ENCODE peak calls at places on chromosomes 1 and 21, in six cellular contexts. H is H9, R is neuronal stem cell, K is H1, Q is IMR-90, U is mesenchymal stem cell. F is an unnamed sample.

GRCh38 chr1:94920061-94920460 is 6.8 kb downstream of the CNN3 start:
- DNase-seq in H (no peak), R (no peak), K (no peak), Q (no peak), U (peak), F (no peak)

GRCh38 chr1:186896211-186896610 is 67.5 kb downstream of the PLA2G4A start:
- DNase-seq in H (no peak), R (no peak), K (no peak), Q (peak), U (no peak), F (no peak)

GRCh38 chr1:226044514-226045132 is 17.9 kb upstream of the H3-3A start:
- DNase-seq in H (no peak), R (no peak), K (no peak), Q (no peak), U (peak), F (no peak)

GRCh38 chr1:25799758-25800537 is at the start of gene SELENON:
- DNase-seq in H (peak), R (peak), K (peak), Q (peak), U (peak), F (peak)

GRCh38 chr1:204520834-204521709 is 4.9 kb downstream of the MDM4 start:
- DNase-seq in H (no peak), R (no peak), K (no peak), Q (peak), U (peak), F (no peak)

GRCh38 chr1:184617433-184618029 is 137.1 kb downstream of the EDEM3 start:
- DNase-seq in H (no peak), R (no peak), K (no peak), Q (no peak), U (no peak), F (no peak)

GRCh38 chr1:246518456-246519205 is 11.6 kb upstream of the SMYD3 start:
- DNase-seq in H (no peak), R (no peak), K (no peak), Q (no peak), U (no peak), F (no peak)

GRCh38 chr1:84995484-84996334 is 1.2 kb downstream of the MCOLN2 start:
- DNase-seq in H (no peak), R (no peak), K (no peak), Q (no peak), U (no peak), F (no peak)

GRCh38 chr21:42616366-42617340 is 36.8 kb upstream of the PDE9A start:
- DNase-seq in H (no peak), R (no peak), K (no peak), Q (no peak), U (no peak), F (no peak)

GRCh38 chr1:204896787-204897469 is 26.3 kb downstream of the NFASC start:
- DNase-seq in H (no peak), R (no peak), K (no peak), Q (no peak), U (no peak), F (peak)

GRCh38 chr1:63827411-63828321 is 53.8 kb downstream of the ROR1 start:
- DNase-seq in H (no peak), R (no peak), K (no peak), Q (peak), U (peak), F (no peak)

GRCh38 chr1:44413740-44414139 is 8.7 kb downstream of the RNF220 start:
- DNase-seq in H (no peak), R (no peak), K (no peak), Q (no peak), U (no peak), F (no peak)

GRCh38 chr1:246591504-246591903 is 25.2 kb downstream of the CNST start:
- DNase-seq in H (no peak), R (no peak), K (no peak), Q (no peak), U (no peak), F (no peak)

GRCh38 chr1:3992103-3992556 is 92.1 kb upstream of the C1orf174 start:
- DNase-seq in H (no peak), R (no peak), K (no peak), Q (peak), U (peak), F (peak)

GRCh38 chr1:39901486-39902120 is at the start of gene MYCL:
- DNase-seq in H (peak), R (peak), K (peak), Q (peak), U (peak), F (peak)

DNA sequence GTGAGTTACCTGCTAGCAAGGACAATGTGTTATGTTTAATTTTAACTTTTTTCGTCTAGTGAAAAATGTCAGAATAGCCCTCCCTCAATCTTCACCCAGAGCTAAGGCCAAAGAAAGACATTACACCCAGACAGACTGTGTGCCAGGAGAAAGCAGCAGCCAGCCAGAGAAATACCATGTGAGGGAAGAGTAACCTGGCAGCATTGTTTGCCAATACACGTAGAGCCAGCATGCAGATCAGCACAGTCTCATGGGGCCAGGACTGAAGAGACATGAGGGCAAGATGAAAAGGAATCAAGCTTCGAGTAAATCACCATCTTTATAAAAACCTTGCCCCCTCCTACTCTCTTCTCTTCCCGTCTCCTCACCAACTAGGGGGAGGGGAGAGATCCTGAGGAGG is 88.5 kb upstream of the ADAR start:
- DNase-seq in H (no peak), R (no peak), K (no peak), Q (no peak), U (no peak), F (no peak)
- H2BK120ac ChIP-seq in H (no peak), R (no peak), K (no peak), Q (no peak), U (no peak), F (no peak)

DNA sequence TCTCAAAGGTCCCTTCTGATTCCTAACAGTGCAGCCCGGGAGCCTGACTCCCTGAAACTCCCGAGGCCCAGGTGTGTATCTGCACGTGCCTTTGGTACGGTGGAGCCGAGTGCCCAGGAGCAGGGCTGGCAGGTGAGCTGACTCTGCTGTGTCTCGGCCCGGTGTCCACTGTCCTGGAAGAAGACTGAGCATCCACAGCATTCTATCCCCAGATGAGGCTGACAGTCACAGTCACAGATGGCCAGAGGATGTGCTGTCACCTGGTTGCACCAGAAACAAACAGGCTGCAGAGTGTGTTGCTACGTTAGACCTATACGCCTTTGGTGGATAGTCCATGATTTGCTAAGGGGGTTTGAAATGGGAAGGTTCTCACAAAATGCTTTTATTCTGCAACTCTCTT is 9.8 kb downstream of the ETV3L start:
- DNase-seq in H (no peak), R (no peak), K (no peak), Q (no peak), U (no peak), F (no peak)
- H2AFZ ChIP-seq in H (no peak), R (no peak), K (peak), Q (peak), U (no peak), F (no peak)

GRCh38 chr1:115647919-115648597 is 6.3 kb downstream of the VANGL1 start:
- DNase-seq in H (no peak), R (no peak), K (no peak), Q (no peak), U (no peak), F (no peak)
- H2BK120ac ChIP-seq in H (no peak), R (no peak), K (no peak), Q (no peak), U (no peak), F (no peak)

GRCh38 chr1:66444438-66445265 is 89.3 kb upstream of the SGIP1 start:
- DNase-seq in H (no peak), R (no peak), K (no peak), Q (no peak), U (no peak), F (no peak)
- H2AFZ ChIP-seq in H (no peak), R (no peak), K (no peak), Q (no peak), U (no peak), F (no peak)